ENCODE peak calls at places on chromosomes 7 and 10, in ten cellular contexts. J is ELR, K is midbrain, L is tibial artery, N is NCI-H1417, V is retinal pigment epithelial cell, S is HEK293T, M is fibroblast of lung, I is heart left ventricle, Q is caudate nucleus. Z is an unnamed sample.

GRCh38 chr7:95102662-95103061 is 195.3 kb downstream of the PPP1R9A start:
- DNase-seq in J (peak), K (no peak), L (no peak), N (no peak), V (no peak), S (no peak), M (no peak), I (no peak), Q (no peak), Z (no peak)

GRCh38 chr10:130227883-130228282 is 91.7 kb downstream of the GLRX3 start:
- DNase-seq in J (no peak), K (no peak), L (no peak), N (no peak), V (no peak), S (no peak), M (no peak), I (no peak), Q (no peak), Z (peak)

GRCh38 chr10:116732546-116732945 is 9.8 kb downstream of the HSPA12A start:
- DNase-seq in J (no peak), K (no peak), L (no peak), N (no peak), V (no peak), S (no peak), M (no peak), I (no peak), Q (no peak), Z (peak)

GRCh38 chr10:14613570-14613918 is 161.2 kb downstream of the FAM107B start:
- DNase-seq in J (no peak), K (no peak), L (no peak), N (no peak), V (no peak), S (no peak), M (no peak), I (no peak), Q (no peak), Z (no peak)

GRCh38 chr10:86327954-86328705 is 38.5 kb downstream of the GRID1 start:
- DNase-seq in J (no peak), K (no peak), L (peak), N (no peak), V (no peak), S (no peak), M (no peak), I (no peak), Q (no peak), Z (no peak)

GRCh38 chr10:119457966-119458766 is 84.4 kb downstream of the RGS10 start:
- DNase-seq in J (no peak), K (no peak), L (no peak), N (no peak), V (no peak), S (no peak), M (no peak), I (no peak), Q (no peak), Z (no peak)

GRCh38 chr7:17307558-17307957 is 9.1 kb downstream of the AHR start:
- DNase-seq in J (no peak), K (no peak), L (no peak), N (no peak), V (no peak), S (no peak), M (peak), I (no peak), Q (no peak), Z (no peak)

GRCh38 chr10:77188511-77188910 is 449.1 kb downstream of the KCNMA1 start:
- DNase-seq in J (peak), K (no peak), L (no peak), N (no peak), V (no peak), S (no peak), M (no peak), I (no peak), Q (no peak), Z (no peak)

GRCh38 chr7:2686101-2686500 is 1.9 kb upstream of the AMZ1 start:
- DNase-seq in J (no peak), K (no peak), L (no peak), N (no peak), V (no peak), S (no peak), M (no peak), I (no peak), Q (no peak), Z (no peak)

GRCh38 chr10:102675887-102676616 is 31.8 kb downstream of the TRIM8 start:
- DNase-seq in J (peak), K (peak), L (peak), N (no peak), V (peak), S (no peak), M (peak), I (no peak), Q (no peak), Z (no peak)

GRCh38 chr10:127736915-127737562 is at the start of gene FOXI2:
- DNase-seq in J (no peak), K (no peak), L (no peak), N (no peak), V (no peak), S (no peak), M (no peak), I (peak), Q (no peak), Z (peak)

GRCh38 chr10:49508249-49508648 is 30.7 kb downstream of the ERCC6 start:
- DNase-seq in J (no peak), K (no peak), L (no peak), N (no peak), V (no peak), S (no peak), M (no peak), I (no peak), Q (no peak), Z (no peak)

GRCh38 chr7:48360574-48360973 is 189.3 kb downstream of the ABCA13 start:
- DNase-seq in J (peak), K (no peak), L (no peak), N (no peak), V (no peak), S (no peak), M (peak), I (no peak), Q (no peak), Z (no peak)

GRCh38 chr10:17599089-17599488 is 18.1 kb downstream of the HACD1 start:
- DNase-seq in J (peak), K (no peak), L (no peak), N (no peak), V (no peak), S (peak), M (peak), I (no peak), Q (no peak), Z (peak)

Z was measured in endodermal cell.